ENCODE peak calls at places on chromosomes 2 and 18, in six cellular contexts. I, M, W, H, Q and B are unnamed samples. For H3K27me3, the result is how much of the 10 kb centered on the place peaks cover.

GRCh38 chr2:227455200-227455599 is 16.8 kb upstream of the AGFG1 start:
- DNase-seq in I (no peak), M (no peak), W (no peak), H (no peak), Q (no peak), B (no peak)

GRCh38 chr2:119704670-119705120 is 25.7 kb downstream of the TMEM177 start:
- DNase-seq in I (no peak), M (no peak), W (no peak), H (peak), Q (no peak), B (no peak)

GRCh38 chr2:186201371-186201770 is 284.7 kb upstream of the ZC3H15 start:
- DNase-seq in I (no peak), M (no peak), W (no peak), H (no peak), Q (no peak), B (no peak)

GRCh38 chr2:216536725-216537124 is 38.1 kb downstream of the RPL37A start:
- DNase-seq in I (no peak), M (peak), W (no peak), H (no peak), Q (no peak), B (no peak)

GRCh38 chr2:62309465-62310091 is 113.7 kb downstream of the B3GNT2 start:
- DNase-seq in I (no peak), M (no peak), W (no peak), H (peak), Q (no peak), B (no peak)

GRCh38 chr2:237697586-237698337 is 70.4 kb downstream of the LRRFIP1 start:
- DNase-seq in I (no peak), M (no peak), W (peak), H (no peak), Q (no peak), B (no peak)

GRCh38 chr18:55152801-55153200 is 193.5 kb upstream of the CCDC68 start:
- DNase-seq in I (no peak), M (no peak), W (no peak), H (no peak), Q (no peak), B (no peak)

GRCh38 chr2:195319548-195320415 is 337.2 kb upstream of the SLC39A10 start:
- DNase-seq in I (no peak), M (no peak), W (no peak), H (no peak), Q (no peak), B (no peak)

GRCh38 chr2:11930211-11930761 is 183.9 kb downstream of the LPIN1 start:
- DNase-seq in I (no peak), M (peak), W (no peak), H (no peak), Q (peak), B (peak)

GRCh38 chr18:65922103-65922502 is 171.3 kb downstream of the CDH7 start:
- DNase-seq in I (no peak), M (no peak), W (no peak), H (no peak), Q (no peak), B (no peak)

GRCh38 chr2:120729410-120730052 is 6.1 kb upstream of the GLI2 start:
- DNase-seq in I (peak), M (no peak), W (no peak), H (no peak), Q (no peak), B (no peak)

GRCh38 chr18:48750485-48751175 is 200.1 kb downstream of the SMAD7 start:
- DNase-seq in I (no peak), M (peak), W (no peak), H (no peak), Q (no peak), B (no peak)

GRCh38 chr2:75450068-75450467 is 110.7 kb downstream of the EVA1A start:
- DNase-seq in I (no peak), M (no peak), W (no peak), H (no peak), Q (no peak), B (no peak)

DNA sequence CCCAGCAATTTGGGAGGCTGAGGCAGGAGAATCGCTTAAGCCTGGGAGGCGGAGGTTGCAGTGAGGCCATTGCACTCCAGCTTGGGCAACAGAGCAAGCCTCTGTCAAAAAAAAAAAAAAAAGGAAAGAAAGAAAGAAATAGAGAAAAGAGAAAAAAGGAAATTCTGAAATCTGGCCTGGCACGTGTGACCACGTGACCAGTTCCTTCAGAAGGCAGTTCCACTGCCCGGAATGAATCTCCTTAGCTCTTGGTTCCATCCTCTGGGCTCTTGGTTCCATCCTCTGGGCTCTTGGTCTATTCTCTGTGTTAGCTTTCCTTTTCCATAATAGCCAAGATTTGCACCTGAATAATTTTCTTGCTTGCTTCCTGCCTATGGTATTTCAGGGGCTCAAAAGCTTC is 5.3 kb upstream of the POMC start:
- DNase-seq in I (no peak), M (no peak), W (no peak), H (no peak), Q (no peak), B (no peak)
- H3K27me3 ChIP-seq in I (under half), M (under half), W (under half), H (under half), Q (under half), B (under half)

GRCh38 chr2:127400533-127400896 is 12.7 kb upstream of the MAP3K2 start:
- DNase-seq in I (no peak), M (no peak), W (peak), H (no peak), Q (peak), B (peak)
- H3K4me3 ChIP-seq in I (no peak), M (no peak), W (no peak), H (no peak), Q (peak), B (peak)

GRCh38 chr18:50559750-50560680 is at the start of gene MAPK4:
- DNase-seq in I (no peak), M (peak), W (peak), H (no peak), Q (peak), B (peak)

GRCh38 chr18:50558157-50558556 is 1.7 kb upstream of the MAPK4 start:
- DNase-seq in I (no peak), M (no peak), W (no peak), H (no peak), Q (no peak), B (no peak)

GRCh38 chr18:50560681-50561629 is 1.1 kb downstream of the MAPK4 start:
- DNase-seq in I (no peak), M (no peak), W (peak), H (no peak), Q (no peak), B (no peak)

GRCh38 chr18:50562686-50563085 is 2.8 kb downstream of the MAPK4 start:
- DNase-seq in I (no peak), M (no peak), W (no peak), H (no peak), Q (no peak), B (no peak)

GRCh38 chr18:50558948-50559749 is 738 bp upstream of the MAPK4 start:
- DNase-seq in I (no peak), M (no peak), W (no peak), H (no peak), Q (no peak), B (no peak)
- H3K27me3 ChIP-seq in I (under half), M (under half), W (under half), H (under half), Q (half or more), B (under half)

DNA sequence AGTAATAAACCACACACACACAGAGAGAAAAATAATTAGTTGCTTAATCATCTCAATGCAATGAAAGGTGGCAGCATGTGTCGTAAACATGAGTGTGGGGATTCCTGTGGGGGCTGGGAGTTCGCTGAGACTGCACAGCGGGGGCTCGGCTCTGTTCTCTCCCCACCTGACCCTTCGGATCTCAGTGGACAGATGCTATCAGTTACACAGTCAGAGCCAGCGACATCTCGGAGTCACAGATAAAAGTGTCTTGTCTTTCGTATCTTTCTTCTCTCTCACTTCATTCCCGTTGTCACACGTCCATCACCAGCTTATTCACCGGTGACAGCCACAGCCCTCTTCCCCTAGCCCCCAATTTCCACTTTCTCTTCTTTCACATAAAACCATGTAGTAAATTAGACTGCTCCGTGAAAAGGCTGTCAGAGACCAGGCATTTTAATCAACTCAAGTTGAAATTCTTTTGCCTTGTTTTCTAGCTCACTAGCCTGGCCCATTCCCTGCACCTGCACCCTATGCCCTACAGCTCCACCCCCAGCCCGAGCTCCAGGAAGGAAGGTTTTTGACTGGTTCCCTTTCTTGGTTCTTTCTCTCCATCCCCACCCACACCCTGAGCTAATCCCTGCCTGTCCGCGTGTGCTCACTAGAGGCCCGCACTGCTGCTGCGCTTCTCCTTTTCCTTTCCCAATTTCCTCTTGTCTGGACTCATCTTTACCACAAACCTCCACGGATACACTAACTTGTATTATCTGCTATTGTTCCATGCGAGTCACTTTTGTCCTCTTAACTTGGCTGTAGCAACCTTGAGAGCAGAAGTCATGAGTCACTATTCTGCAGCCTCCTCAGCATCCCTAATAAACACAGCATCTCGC is 36.8 kb downstream of the COLEC12 start:
- DNase-seq in I (no peak), M (no peak), W (no peak), H (no peak), Q (no peak), B (no peak)
- H3K4me3 ChIP-seq in I (no peak), M (no peak), W (no peak), H (no peak), Q (no peak), B (no peak)

GRCh38 chr18:23871410-23871809 is 143.1 kb upstream of the TTC39C start:
- DNase-seq in I (no peak), M (no peak), W (peak), H (peak), Q (peak), B (peak)

GRCh38 chr18:23868341-23868740 is 146.2 kb upstream of the TTC39C start:
- DNase-seq in I (no peak), M (no peak), W (no peak), H (no peak), Q (no peak), B (no peak)

GRCh38 chr18:23872701-23873550 is 141.6 kb upstream of the TTC39C start:
- DNase-seq in I (peak), M (no peak), W (peak), H (no peak), Q (peak), B (peak)

GRCh38 chr18:23867011-23867410 is 147.5 kb upstream of the TTC39C start:
- DNase-seq in I (no peak), M (no peak), W (no peak), H (no peak), Q (no peak), B (no peak)

DNA sequence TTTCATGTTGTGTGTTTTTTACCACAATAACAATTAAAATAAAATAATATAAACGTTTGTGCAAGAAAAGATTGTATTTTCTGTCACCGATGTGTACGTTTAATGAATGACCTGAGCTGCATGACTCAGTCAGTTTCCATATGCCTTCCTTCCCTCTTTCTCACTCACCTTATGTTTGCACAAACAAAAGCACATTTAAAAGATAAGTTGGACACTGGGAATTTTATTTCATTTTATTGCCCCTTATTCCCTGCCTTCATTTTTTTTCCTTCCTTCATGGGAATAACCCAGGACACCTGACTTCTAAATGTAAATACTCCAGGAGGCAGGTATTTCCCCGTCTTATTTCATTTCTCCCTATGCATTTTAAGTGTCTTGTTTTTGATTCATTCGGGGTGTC is 143.6 kb upstream of the TTC39C start:
- DNase-seq in I (no peak), M (no peak), W (peak), H (no peak), Q (no peak), B (peak)
- H3K27me3 ChIP-seq in I (under half), M (under half), W (under half), H (under half), Q (under half), B (under half)

GRCh38 chr2:222424281-222424728 is at the start of gene SGPP2:
- DNase-seq in I (no peak), M (no peak), W (peak), H (no peak), Q (peak), B (peak)
- H3K4me3 ChIP-seq in I (peak), M (peak), W (peak), H (peak), Q (peak), B (peak)

GRCh38 chr18:50194623-50195532 is at the start of gene MYO5B:
- DNase-seq in I (peak), M (peak), W (peak), H (no peak), Q (peak), B (peak)
- H3K27me3 ChIP-seq in I (under half), M (half or more), W (under half), H (under half), Q (half or more), B (under half)

DNA sequence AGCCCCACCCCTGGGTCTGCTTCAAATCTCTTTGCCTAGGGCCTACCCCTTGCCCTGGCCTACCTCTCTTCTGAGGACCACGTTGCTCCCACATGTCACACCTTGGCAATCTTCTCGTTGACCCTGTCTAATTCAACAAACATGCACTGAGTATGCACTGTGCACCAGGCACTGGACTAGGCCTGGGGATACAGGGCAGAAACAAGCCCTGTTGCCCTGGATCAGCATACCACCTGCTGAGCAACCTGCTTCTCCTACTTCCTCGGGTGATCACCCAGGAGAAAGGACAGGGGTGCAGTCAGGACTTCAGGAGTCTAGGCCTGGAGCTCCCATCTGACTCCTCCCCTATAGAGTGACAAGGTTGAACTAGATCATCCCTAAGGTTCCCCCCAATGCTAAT is 9.7 kb downstream of the WNT10A start:
- DNase-seq in I (no peak), M (no peak), W (no peak), H (no peak), Q (no peak), B (no peak)
- H3K4me3 ChIP-seq in I (no peak), M (no peak), W (no peak), H (no peak), Q (no peak), B (no peak)